ENCODE peak calls at places on chromosomes 4 and X, in seven cellular contexts. Z, O, P, T, N, U and Q are unnamed samples.

GRCh38 chr4:67320645-67321044 is 224.7 kb downstream of the CENPC start:
- DNase-seq in Z (peak), O (no peak), P (no peak), T (no peak), N (no peak), U (no peak), Q (no peak)

GRCh38 chr4:187383181-187383580 is 612.4 kb upstream of the ZFP42 start:
- DNase-seq in Z (no peak), O (no peak), P (no peak), T (no peak), N (no peak), U (no peak), Q (no peak)

GRCh38 chrX:53190363-53190960 is 34.5 kb downstream of the KDM5C start:
- DNase-seq in Z (no peak), O (no peak), P (no peak), T (no peak), N (no peak), U (no peak), Q (no peak)

GRCh38 chr4:186931519-186931918 is 207.9 kb upstream of the FAT1 start:
- DNase-seq in Z (no peak), O (peak), P (no peak), T (no peak), N (peak), U (no peak), Q (no peak)

GRCh38 chrX:68753218-68753617 is 75.6 kb upstream of the EFNB1 start:
- DNase-seq in Z (no peak), O (no peak), P (no peak), T (no peak), N (no peak), U (no peak), Q (no peak)

GRCh38 chr4:89752932-89753598 is 83.9 kb downstream of the SNCA start:
- DNase-seq in Z (peak), O (peak), P (no peak), T (no peak), N (peak), U (no peak), Q (no peak)

GRCh38 chr4:54100607-54101189 is 735 bp downstream of the GSX2 start:
- DNase-seq in Z (no peak), O (no peak), P (no peak), T (peak), N (no peak), U (no peak), Q (no peak)

GRCh38 chrX:14032383-14032782 is 2.7 kb upstream of the GEMIN8 start:
- DNase-seq in Z (no peak), O (peak), P (peak), T (peak), N (no peak), U (peak), Q (peak)

GRCh38 chr4:142707397-142707796 is 138.7 kb downstream of the INPP4B start:
- DNase-seq in Z (peak), O (no peak), P (no peak), T (no peak), N (no peak), U (no peak), Q (no peak)

GRCh38 chr4:150318527-150318926 is 240.3 kb downstream of the DCLK2 start:
- DNase-seq in Z (no peak), O (no peak), P (no peak), T (no peak), N (no peak), U (no peak), Q (no peak)

GRCh38 chr4:1948232-1948631 is 60.5 kb downstream of the NELFA start:
- DNase-seq in Z (no peak), O (no peak), P (no peak), T (no peak), N (no peak), U (no peak), Q (no peak)

GRCh38 chr4:77358315-77358928 is 201.4 kb downstream of the CCNG2 start:
- DNase-seq in Z (peak), O (peak), P (no peak), T (no peak), N (no peak), U (peak), Q (no peak)

GRCh38 chr4:54402880-54403503 is 173.9 kb downstream of the PDGFRA start:
- DNase-seq in Z (no peak), O (no peak), P (no peak), T (no peak), N (no peak), U (no peak), Q (no peak)

GRCh38 chr4:72843466-72843865 is 226.1 kb downstream of the COX18 start:
- DNase-seq in Z (no peak), O (no peak), P (no peak), T (no peak), N (no peak), U (no peak), Q (no peak)